ENCODE peak calls at places on chromosome 4, in six cellular contexts. F, O, A, G, Y and X are unnamed samples.

GRCh38 chr4:168864831-168865541 is 145.1 kb downstream of the CBR4 start:
- DNase-seq in F (no peak), O (no peak), A (no peak), G (no peak), Y (no peak), X (no peak)

GRCh38 chr4:7159923-7160322 is 32.4 kb upstream of the SORCS2 start:
- DNase-seq in F (peak; percentile 10), O (peak; percentile 13), A (no peak), G (no peak), Y (no peak), X (peak; percentile 2)

GRCh38 chr4:166324321-166324720 is 451.3 kb downstream of the TLL1 start:
- DNase-seq in F (no peak), O (no peak), A (no peak), G (no peak), Y (no peak), X (no peak)

GRCh38 chr4:118282692-118283091 is 70.1 kb downstream of the PRSS12 start:
- DNase-seq in F (no peak), O (no peak), A (no peak), G (peak; percentile 12), Y (no peak), X (no peak)

GRCh38 chr4:163948920-163949455 is 454.5 kb downstream of the TMA16 start:
- DNase-seq in F (peak; percentile 28), O (no peak), A (no peak), G (no peak), Y (no peak), X (no peak)

GRCh38 chr4:74608151-74608949 is 163.4 kb downstream of the AREG start:
- DNase-seq in F (no peak), O (no peak), A (no peak), G (no peak), Y (no peak), X (no peak)

GRCh38 chr4:133152801-133153526 is 3.9 kb downstream of the PCDH10 start:
- DNase-seq in F (no peak), O (no peak), A (no peak), G (no peak), Y (no peak), X (no peak)

GRCh38 chr4:12852338-12853307 is 631.5 kb downstream of the RAB28 start:
- DNase-seq in F (no peak), O (no peak), A (no peak), G (no peak), Y (no peak), X (no peak)

GRCh38 chr4:71138007-71138600 is 144.7 kb downstream of the DCK start:
- DNase-seq in F (no peak), O (no peak), A (no peak), G (no peak), Y (no peak), X (no peak)

GRCh38 chr4:22679518-22679897 is 13.2 kb upstream of the GBA3 start:
- DNase-seq in F (no peak), O (no peak), A (no peak), G (no peak), Y (no peak), X (no peak)

GRCh38 chr4:109432676-109433075 is 939 bp upstream of the SEC24B start:
- DNase-seq in F (no peak), O (no peak), A (no peak), G (no peak), Y (no peak), X (no peak)

GRCh38 chr4:131381055-131381454 is 1768.0 kb upstream of the PCDH10 start:
- DNase-seq in F (no peak), O (no peak), A (no peak), G (no peak), Y (no peak), X (no peak)

GRCh38 chr4:36082817-36083216 is 161.5 kb downstream of the ARAP2 start:
- DNase-seq in F (no peak), O (no peak), A (no peak), G (no peak), Y (no peak), X (no peak)

GRCh38 chr4:80065601-80066000 is 7.4 kb downstream of the ANTXR2 start:
- DNase-seq in F (no peak), O (no peak), A (no peak), G (no peak), Y (no peak), X (no peak)

GRCh38 chr4:10459305-10459704 is 2.1 kb upstream of the ZNF518B start:
- DNase-seq in F (no peak), O (no peak), A (no peak), G (no peak), Y (no peak), X (no peak)

GRCh38 chr4:78910612-78911011 is 28.6 kb downstream of the PAQR3 start:
- DNase-seq in F (no peak), O (no peak), A (no peak), G (no peak), Y (no peak), X (no peak)

GRCh38 chr4:32462944-32463343 is 1742.8 kb downstream of the PCDH7 start:
- DNase-seq in F (no peak), O (no peak), A (no peak), G (no peak), Y (no peak), X (no peak)

GRCh38 chr4:74258949-74259348 is 49.3 kb upstream of the EPGN start:
- DNase-seq in F (no peak), O (no peak), A (no peak), G (no peak), Y (no peak), X (no peak)

GRCh38 chr4:110704748-110705439 is 82.0 kb upstream of the PITX2 start:
- DNase-seq in F (no peak), O (no peak), A (no peak), G (no peak), Y (no peak), X (no peak)

GRCh38 chr4:24557036-24558022 is 27.0 kb downstream of the DHX15 start:
- DNase-seq in F (no peak), O (no peak), A (no peak), G (no peak), Y (no peak), X (no peak)

GRCh38 chr4:123505457-123506310 is 109.1 kb downstream of the SPRY1 start:
- DNase-seq in F (peak; percentile 71), O (peak; percentile 84), A (no peak), G (peak; percentile 67), Y (no peak), X (peak; percentile 88)

GRCh38 chr4:184446132-184446531 is 28.2 kb downstream of the IRF2 start:
- DNase-seq in F (no peak), O (no peak), A (no peak), G (no peak), Y (no peak), X (no peak)

GRCh38 chr4:184443318-184443717 is 31.0 kb downstream of the IRF2 start:
- DNase-seq in F (no peak), O (no peak), A (no peak), G (no peak), Y (no peak), X (no peak)

GRCh38 chr4:184444953-184445309 is 29.4 kb downstream of the IRF2 start:
- DNase-seq in F (no peak), O (no peak), A (no peak), G (no peak), Y (no peak), X (no peak)

GRCh38 chr4:184441461-184442392 is 32.6 kb downstream of the IRF2 start:
- DNase-seq in F (no peak), O (no peak), A (no peak), G (no peak), Y (no peak), X (no peak)

GRCh38 chr4:184444215-184444952 is 30.0 kb downstream of the IRF2 start:
- DNase-seq in F (no peak), O (no peak), A (no peak), G (no peak), Y (no peak), X (no peak)
- H3K4me1 ChIP-seq in F (peaks cover 6% of the 10 kb centered on the region), O (peaks cover 72% of the 10 kb centered on the region), A (peaks cover 87% of the 10 kb centered on the region), G (peaks cover 91% of the 10 kb centered on the region), Y (no peaks in the 10 kb centered on the region), X (peaks cover 94% of the 10 kb centered on the region)

DNA sequence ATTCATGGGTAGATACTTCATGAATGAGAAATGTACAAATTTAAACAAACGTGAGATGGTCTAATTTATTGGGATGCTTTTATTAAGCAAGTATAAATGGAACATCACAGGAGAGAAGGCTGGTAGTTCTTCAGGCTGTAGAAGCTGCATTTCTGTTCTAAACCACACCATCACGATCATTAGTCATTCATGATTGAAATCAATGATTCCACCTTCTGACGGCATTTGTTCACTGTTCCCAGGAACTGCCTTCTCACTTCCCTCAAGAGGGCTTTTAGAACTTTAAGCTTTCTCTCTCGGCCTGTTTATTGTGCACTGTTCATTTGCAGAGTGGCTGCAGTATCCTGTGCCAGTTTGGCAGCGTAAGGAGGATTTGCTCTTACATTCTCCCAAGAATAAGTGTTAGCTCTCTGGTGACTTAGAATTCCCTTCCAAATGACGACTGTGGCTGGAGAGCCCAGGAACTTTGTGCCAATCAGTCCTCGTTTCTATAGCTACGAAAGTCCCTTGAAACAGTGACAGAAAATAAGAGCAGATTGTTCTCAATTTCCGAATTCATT is 54.7 kb downstream of the MFAP3L start:
- DNase-seq in F (no peak), O (no peak), A (no peak), G (no peak), Y (no peak), X (no peak)
- H3K27ac ChIP-seq in F (no peak overlapping the region), O (no peak overlapping the region), A (no peak overlapping the region), G (no peak overlapping the region), Y (no peak overlapping the region), X (no peak overlapping the region)

DNA sequence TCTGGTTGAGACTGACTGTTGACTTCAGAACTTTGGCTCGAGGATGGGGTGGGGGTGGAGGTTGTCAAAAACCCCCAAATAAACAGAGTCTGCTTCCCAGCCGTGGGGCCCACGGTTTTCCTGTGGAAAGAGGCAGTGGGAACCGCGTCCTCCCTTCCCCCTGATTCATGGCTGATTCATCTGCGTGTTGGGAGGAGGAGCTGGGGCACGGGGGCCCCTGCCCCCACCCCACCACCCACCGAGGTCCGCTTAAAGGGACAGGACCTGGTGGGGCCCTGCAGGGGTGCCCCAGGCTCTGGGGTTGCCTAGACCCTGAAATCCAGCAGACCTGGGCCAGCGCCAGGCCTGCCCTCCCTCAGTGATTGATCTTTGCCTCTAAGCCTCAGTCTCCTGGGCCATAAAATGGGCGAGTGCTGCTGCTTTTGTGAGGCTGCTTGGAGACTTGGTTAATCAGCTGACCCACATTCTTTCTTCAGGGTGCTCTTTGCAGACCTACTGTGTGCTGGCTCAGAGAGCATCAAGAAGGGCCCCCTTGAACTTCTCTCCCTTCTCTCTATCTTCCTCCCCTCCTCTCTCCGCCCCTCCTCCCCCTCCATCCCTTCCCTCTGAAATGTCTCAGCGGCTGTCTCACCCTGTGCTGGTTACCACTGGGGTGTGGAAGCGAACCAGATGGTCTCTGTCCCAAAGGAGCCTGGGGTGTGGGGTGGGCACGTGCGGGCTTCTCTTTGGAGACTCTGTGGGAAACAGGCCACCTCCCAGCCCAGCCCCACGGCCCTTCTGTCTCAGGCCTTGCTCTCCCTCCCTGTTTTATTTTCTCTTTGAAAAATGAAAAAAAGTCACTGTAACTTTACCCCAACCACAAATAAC is 9.1 kb downstream of the HTRA3 start:
- DNase-seq in F (peak; percentile 43), O (peak; percentile 53), A (no peak), G (peak; percentile 52), Y (no peak), X (peak; percentile 73)
- H3K4me1 ChIP-seq in F (no peaks in the 10 kb centered on the region), O (peaks cover 21% of the 10 kb centered on the region), A (no peaks in the 10 kb centered on the region), G (peaks cover 44% of the 10 kb centered on the region), Y (no peaks in the 10 kb centered on the region), X (peaks cover 3% of the 10 kb centered on the region)

GRCh38 chr4:159071969-159072765 is 30.7 kb upstream of the RAPGEF2 start:
- DNase-seq in F (no peak), O (no peak), A (no peak), G (no peak), Y (no peak), X (no peak)
- H3K27ac ChIP-seq in F (no peak overlapping the region), O (no peak overlapping the region), A (no peak overlapping the region), G (no peak overlapping the region), Y (no peak overlapping the region), X (no peak overlapping the region)